ENCODE peak calls at places on chromosomes 12 and 14, in four cellular contexts. R is stomach, T is body of pancreas, D is mammary epithelial cell. H is an unnamed sample.

GRCh38 chr12:66190519-66191406 is 1.7 kb downstream of the IRAK3 start:
- DNase-seq in R (no peak), T (no peak), D (peak; percentile 58), H (peak; percentile 33)

GRCh38 chr12:115470977-115471376 is 787.0 kb upstream of the TBX3 start:
- DNase-seq in R (no peak), T (no peak), D (no peak), H (no peak)

GRCh38 chr12:7542813-7543212 is 39.2 kb upstream of the CD163 start:
- DNase-seq in R (no peak), T (no peak), D (no peak), H (no peak)

GRCh38 chr14:102220031-102220430 is 80.3 kb downstream of the WDR20 start:
- DNase-seq in R (no peak), T (no peak), D (no peak), H (no peak)

GRCh38 chr12:129693731-129694130 is 210.1 kb downstream of the TMEM132D start:
- DNase-seq in R (no peak), T (no peak), D (no peak), H (no peak)

GRCh38 chr14:46344327-46344937 is 307.1 kb downstream of the RPL10L start:
- DNase-seq in R (no peak), T (peak; percentile 11), D (peak; percentile 12), H (no peak)

GRCh38 chr12:91778091-91778819 is 367.4 kb downstream of the BTG1 start:
- DNase-seq in R (no peak), T (no peak), D (no peak), H (no peak)

GRCh38 chr12:50325890-50326391 is 42.6 kb upstream of the LIMA1 start:
- DNase-seq in R (peak; percentile 62), T (peak; percentile 16), D (no peak), H (no peak)

GRCh38 chr12:95574799-95575452 is 23.6 kb upstream of the USP44 start:
- DNase-seq in R (no peak), T (no peak), D (peak; percentile 34), H (peak; percentile 35)

GRCh38 chr14:99038401-99038800 is 233.6 kb downstream of the BCL11B start:
- DNase-seq in R (peak; percentile 17), T (no peak), D (peak; percentile 19), H (no peak)

GRCh38 chr14:94334837-94335236 is 11.7 kb upstream of the SERPINA6 start:
- DNase-seq in R (no peak), T (no peak), D (peak; percentile 91), H (peak; percentile 88)

GRCh38 chr12:4505381-4505986 is 33.2 kb upstream of the RAD51AP1 start:
- DNase-seq in R (no peak), T (no peak), D (peak; percentile 44), H (no peak)

GRCh38 chr12:74105434-74105833 is 432.2 kb upstream of the ATXN7L3B start:
- DNase-seq in R (no peak), T (no peak), D (peak; percentile 69), H (peak; percentile 42)

DNA sequence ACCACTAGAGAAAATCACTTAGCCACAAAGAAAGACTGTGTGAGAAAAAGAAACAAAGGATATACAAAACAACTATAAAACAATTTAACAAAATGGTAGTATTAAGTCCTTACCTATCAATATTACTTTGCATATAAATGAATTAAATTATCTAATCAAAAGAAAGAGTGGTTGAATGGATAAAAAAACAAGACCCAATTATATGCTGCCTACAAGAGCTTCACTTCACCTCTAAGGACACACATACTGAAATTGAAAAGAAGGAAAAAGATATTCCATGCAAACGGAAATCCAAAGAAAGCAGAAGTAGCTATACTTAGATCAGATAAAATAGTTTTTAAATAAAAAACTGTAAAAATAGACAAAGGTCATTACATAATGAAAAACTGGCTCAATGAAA is 134.9 kb upstream of the CCDC196 start:
- DNase-seq in R (no peak), T (no peak), D (no peak), H (no peak)
- H3K4me1 ChIP-seq in R (no peaks in the 10 kb centered on the region), T (no peaks in the 10 kb centered on the region), D (no peaks in the 10 kb centered on the region), H (no peaks in the 10 kb centered on the region)

DNA sequence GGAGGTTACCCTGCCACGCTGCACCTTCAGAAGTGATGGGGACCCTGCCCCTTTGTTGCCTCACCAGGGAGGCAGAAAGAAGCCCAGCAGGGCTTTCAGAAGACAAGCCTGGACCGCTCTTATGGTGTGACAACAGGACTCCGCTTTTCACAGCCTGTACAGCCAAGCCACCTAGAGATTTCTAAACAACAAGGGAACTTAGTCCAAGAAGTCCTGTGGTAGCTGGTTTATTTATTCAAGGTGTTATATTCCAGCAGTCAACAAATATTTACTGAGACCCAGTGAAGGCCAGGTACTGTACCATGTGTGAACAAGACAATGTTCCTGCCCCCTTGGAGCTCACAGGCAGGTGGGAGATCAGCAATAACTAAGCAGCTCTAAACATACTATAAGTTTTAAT is 4.0 kb upstream of the TMEM229B start:
- DNase-seq in R (no peak), T (peak; percentile 39), D (no peak), H (no peak)
- H3K4me1 ChIP-seq in R (peaks cover 14% of the 10 kb centered on the region), T (peaks cover 32% of the 10 kb centered on the region), D (no peaks in the 10 kb centered on the region), H (no peaks in the 10 kb centered on the region)

GRCh38 chr12:121626853-121627623 is 708 bp downstream of the ORAI1 start:
- DNase-seq in R (peak; percentile 58), T (peak; percentile 63), D (peak; percentile 70), H (peak; percentile 38)

GRCh38 chr12:121628037-121628436 is 1.7 kb downstream of the ORAI1 start:
- DNase-seq in R (peak; percentile 34), T (peak; percentile 46), D (no peak), H (no peak)

GRCh38 chr12:121630791-121631190 is 4.5 kb downstream of the ORAI1 start:
- DNase-seq in R (no peak), T (no peak), D (no peak), H (no peak)

GRCh38 chr12:121628536-121628935 is 2.2 kb downstream of the ORAI1 start:
- DNase-seq in R (no peak), T (no peak), D (no peak), H (no peak)

GRCh38 chr12:121626087-121626852 is at the start of gene ORAI1:
- DNase-seq in R (peak; percentile 99), T (peak; percentile 97), D (peak; percentile 87), H (peak; percentile 79)
- H3K4me1 ChIP-seq in R (peaks cover 51% of the 10 kb centered on the region), T (peaks cover 36% of the 10 kb centered on the region), D (peaks cover 21% of the 10 kb centered on the region), H (peaks cover 16% of the 10 kb centered on the region)

GRCh38 chr14:95365401-95365800 is 45.7 kb upstream of the CLMN start:
- DNase-seq in R (no peak), T (no peak), D (no peak), H (no peak)
- H3K4me1 ChIP-seq in R (peaks cover 15% of the 10 kb centered on the region), T (peaks cover 16% of the 10 kb centered on the region), D (peaks cover 14% of the 10 kb centered on the region), H (peaks cover 4% of the 10 kb centered on the region)

GRCh38 chr14:103714063-103714724 is 1.1 kb downstream of the XRCC3 start:
- DNase-seq in R (no peak), T (no peak), D (no peak), H (no peak)

GRCh38 chr14:103711516-103712431 is 3.5 kb downstream of the XRCC3 start:
- DNase-seq in R (peak; percentile 85), T (peak; percentile 67), D (peak; percentile 86), H (peak; percentile 35)

GRCh38 chr14:103713304-103714062 is 1.8 kb downstream of the XRCC3 start:
- DNase-seq in R (no peak), T (no peak), D (peak; percentile 25), H (no peak)

GRCh38 chr14:103710771-103711392 is 4.4 kb downstream of the XRCC3 start:
- DNase-seq in R (no peak), T (no peak), D (no peak), H (no peak)

GRCh38 chr14:103712633-103713247 is 2.5 kb downstream of the XRCC3 start:
- DNase-seq in R (peak; percentile 46), T (peak; percentile 22), D (no peak), H (no peak)
- H3K4me1 ChIP-seq in R (peaks cover 90% of the 10 kb centered on the region), T (peaks cover 51% of the 10 kb centered on the region), D (peaks cover 56% of the 10 kb centered on the region), H (peaks cover 9% of the 10 kb centered on the region)

GRCh38 chr14:71416392-71416791 is 509.1 kb downstream of the PCNX1 start:
- DNase-seq in R (no peak), T (no peak), D (peak; percentile 76), H (peak; percentile 72)
- H3K4me1 ChIP-seq in R (peaks cover 16% of the 10 kb centered on the region), T (peaks cover 3% of the 10 kb centered on the region), D (peaks cover 13% of the 10 kb centered on the region), H (peaks cover 33% of the 10 kb centered on the region)

DNA sequence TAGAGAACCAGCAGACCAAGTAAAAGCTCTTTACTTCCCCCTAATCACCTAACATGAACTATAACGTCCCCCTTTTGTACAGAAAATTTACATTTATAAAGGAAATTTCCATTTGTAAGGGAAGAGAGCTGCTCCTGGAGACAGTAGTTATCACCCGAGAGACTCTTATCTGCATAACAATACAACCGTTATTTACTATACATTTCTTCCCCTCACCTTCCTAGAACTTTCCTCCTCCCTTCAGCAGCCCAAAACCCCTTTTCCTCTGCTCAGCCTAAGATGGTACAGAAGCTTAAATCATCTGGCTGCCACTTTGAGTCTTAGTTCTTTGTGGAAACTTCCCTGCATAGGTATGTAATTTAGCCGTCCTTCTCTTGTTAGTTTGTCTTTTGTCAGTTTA is 40.4 kb upstream of the ETV6 start:
- DNase-seq in R (no peak), T (no peak), D (no peak), H (no peak)
- H3K4me1 ChIP-seq in R (peaks cover 12% of the 10 kb centered on the region), T (peaks cover 15% of the 10 kb centered on the region), D (no peaks in the 10 kb centered on the region), H (no peaks in the 10 kb centered on the region)

DNA sequence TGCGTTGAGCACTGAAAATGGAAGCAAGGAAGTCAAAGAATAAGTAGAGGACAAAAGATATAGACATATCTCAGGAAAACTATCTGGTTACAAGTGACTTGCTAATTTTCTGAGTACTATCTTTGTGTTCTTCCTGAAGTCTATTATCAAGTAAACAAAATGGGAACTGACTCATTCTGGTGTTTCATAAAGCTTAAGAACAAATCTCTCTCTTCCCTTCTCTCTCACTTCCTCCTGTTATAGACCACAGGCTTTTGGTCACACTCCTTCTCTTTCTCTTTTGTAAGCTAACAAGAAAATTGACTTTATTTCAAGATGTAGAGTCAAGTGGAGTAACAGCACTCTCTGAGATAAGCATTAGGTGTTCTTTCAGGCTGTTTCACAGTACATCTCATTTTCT is 406.6 kb upstream of the SYT1 start:
- DNase-seq in R (no peak), T (no peak), D (no peak), H (no peak)
- H3K4me1 ChIP-seq in R (no peaks in the 10 kb centered on the region), T (no peaks in the 10 kb centered on the region), D (no peaks in the 10 kb centered on the region), H (no peaks in the 10 kb centered on the region)